ENCODE peak calls at places on chromosomes 11 and 22, in four cellular contexts. One of them, this sample, is unnamed.

GRCh38 chr11:2137202-2138071 is 1.8 kb downstream of the IGF2 start:
- DNase-seq in PC-3: peak; percentile 49
- DNase-seq in PC-9: peak; percentile 12
- DNase-seq in IMR-90: peak; percentile 48
- DNase-seq in this sample: peak; percentile 80

GRCh38 chr22:43440103-43440387 is 28.2 kb downstream of the MPPED1 start:
- DNase-seq in PC-3: no peak
- DNase-seq in PC-9: no peak
- DNase-seq in IMR-90: no peak
- DNase-seq in this sample: no peak

GRCh38 chr11:94519478-94520084 is 7.3 kb downstream of the C11orf97 start:
- DNase-seq in PC-3: peak; percentile 76
- DNase-seq in PC-9: no peak
- DNase-seq in IMR-90: peak; percentile 49
- DNase-seq in this sample: peak; percentile 60

GRCh38 chr11:100151944-100152343 is 535.1 kb upstream of the ARHGAP42 start:
- DNase-seq in PC-3: peak; percentile 45
- DNase-seq in PC-9: peak; percentile 26
- DNase-seq in IMR-90: no peak
- DNase-seq in this sample: no peak

GRCh38 chr11:19242184-19242932 is 1.6 kb upstream of the E2F8 start:
- DNase-seq in PC-3: no peak
- DNase-seq in PC-9: no peak
- DNase-seq in IMR-90: no peak
- DNase-seq in this sample: no peak

GRCh38 chr22:21104126-21104691 is 58.5 kb downstream of the LRRC74B start:
- DNase-seq in PC-3: no peak
- DNase-seq in PC-9: no peak
- DNase-seq in IMR-90: no peak
- DNase-seq in this sample: no peak

GRCh38 chr22:32590556-32590955 is 115.9 kb downstream of the FBXO7 start:
- DNase-seq in PC-3: peak; percentile 7
- DNase-seq in PC-9: no peak
- DNase-seq in IMR-90: peak; percentile 63
- DNase-seq in this sample: peak; percentile 84

GRCh38 chr11:62664405-62665074 is 470 bp downstream of the C11orf98 start:
- DNase-seq in PC-3: peak; percentile 78
- DNase-seq in PC-9: no peak
- DNase-seq in IMR-90: peak; percentile 50
- DNase-seq in this sample: no peak

GRCh38 chr22:19108807-19109197 is 13.4 kb downstream of the DGCR2 start:
- DNase-seq in PC-3: no peak
- DNase-seq in PC-9: no peak
- DNase-seq in IMR-90: no peak
- DNase-seq in this sample: no peak

GRCh38 chr11:70202898-70203748 is at the start of gene FADD:
- DNase-seq in PC-3: peak; percentile 99
- DNase-seq in PC-9: peak; percentile 94
- DNase-seq in IMR-90: peak; percentile 92
- DNase-seq in this sample: peak; percentile 89

GRCh38 chr11:119148855-119149370 is at the start of gene ABCG4:
- DNase-seq in PC-3: peak; percentile 21
- DNase-seq in PC-9: no peak
- DNase-seq in IMR-90: no peak
- DNase-seq in this sample: no peak

GRCh38 chr11:117841582-117842031 is 17.1 kb upstream of the FXYD2 start:
- DNase-seq in PC-3: no peak
- DNase-seq in PC-9: no peak
- DNase-seq in IMR-90: no peak
- DNase-seq in this sample: no peak

GRCh38 chr11:117313103-117313502 is 3.0 kb downstream of the BACE1 start:
- DNase-seq in PC-3: no peak
- DNase-seq in PC-9: no peak
- DNase-seq in IMR-90: no peak
- DNase-seq in this sample: no peak

GRCh38 chr11:112388496-112388895 is 127.8 kb upstream of the PLET1 start:
- DNase-seq in PC-3: no peak
- DNase-seq in PC-9: no peak
- DNase-seq in IMR-90: no peak
- DNase-seq in this sample: no peak

GRCh38 chr11:12098601-12099000 is 11.8 kb upstream of the MICAL2 start:
- DNase-seq in PC-3: no peak
- DNase-seq in PC-9: no peak
- DNase-seq in IMR-90: no peak
- DNase-seq in this sample: no peak

GRCh38 chr11:109512249-109512648 is 90.3 kb downstream of the C11orf87 start:
- DNase-seq in PC-3: no peak
- DNase-seq in PC-9: no peak
- DNase-seq in IMR-90: no peak
- DNase-seq in this sample: peak; percentile 19

GRCh38 chr11:102225689-102226562 is 91.4 kb upstream of the BIRC3 start:
- DNase-seq in PC-3: peak; percentile 87
- DNase-seq in PC-9: peak; percentile 8
- DNase-seq in IMR-90: peak; percentile 97
- DNase-seq in this sample: peak; percentile 99

GRCh38 chr11:10222399-10222798 is 71.6 kb downstream of the SBF2 start:
- DNase-seq in PC-3: no peak
- DNase-seq in PC-9: no peak
- DNase-seq in IMR-90: no peak
- DNase-seq in this sample: no peak

GRCh38 chr11:19970944-19971343 is 189.3 kb downstream of the DBX1 start:
- DNase-seq in PC-3: no peak
- DNase-seq in PC-9: no peak
- DNase-seq in IMR-90: no peak
- DNase-seq in this sample: no peak

GRCh38 chr11:28834877-28835276 is 726.7 kb downstream of the METTL15 start:
- DNase-seq in PC-3: peak; percentile 84
- DNase-seq in PC-9: peak; percentile 6
- DNase-seq in IMR-90: peak; percentile 97
- DNase-seq in this sample: peak; percentile 95

GRCh38 chr11:844693-845644 is 2.3 kb downstream of the TSPAN4 start:
- DNase-seq in PC-3: peak; percentile 74
- DNase-seq in PC-9: peak; percentile 72
- DNase-seq in IMR-90: peak; percentile 87
- DNase-seq in this sample: peak; percentile 78

GRCh38 chr11:35487532-35488078 is 37.8 kb downstream of the PAMR1 start:
- DNase-seq in PC-3: peak; percentile 69
- DNase-seq in PC-9: peak; percentile 37
- DNase-seq in IMR-90: peak; percentile 82
- DNase-seq in this sample: peak; percentile 79

GRCh38 chr22:40385041-40385782 is 14.8 kb downstream of the SGSM3 start:
- DNase-seq in PC-3: no peak
- DNase-seq in PC-9: no peak
- DNase-seq in IMR-90: no peak
- DNase-seq in this sample: no peak

GRCh38 chr11:134361661-134362060 is 29.9 kb downstream of the GLB1L2 start:
- DNase-seq in PC-3: no peak
- DNase-seq in PC-9: no peak
- DNase-seq in IMR-90: no peak
- DNase-seq in this sample: no peak

GRCh38 chr11:127564803-127565202 is 564.2 kb upstream of the KIRREL3 start:
- DNase-seq in PC-3: peak; percentile 19
- DNase-seq in PC-9: no peak
- DNase-seq in IMR-90: peak; percentile 0
- DNase-seq in this sample: no peak

GRCh38 chr11:77080643-77081210 is 14.0 kb downstream of the CAPN5 start:
- DNase-seq in PC-3: no peak
- DNase-seq in PC-9: no peak
- DNase-seq in IMR-90: peak; percentile 51
- DNase-seq in this sample: no peak

GRCh38 chr11:77083553-77084245 is 16.9 kb downstream of the CAPN5 start:
- DNase-seq in PC-3: no peak
- DNase-seq in PC-9: no peak
- DNase-seq in IMR-90: no peak
- DNase-seq in this sample: no peak

GRCh38 chr11:77081381-77081851 is 14.6 kb downstream of the CAPN5 start:
- DNase-seq in PC-3: no peak
- DNase-seq in PC-9: no peak
- DNase-seq in IMR-90: no peak
- DNase-seq in this sample: no peak

GRCh38 chr11:77082838-77083552 is 16.2 kb downstream of the CAPN5 start:
- DNase-seq in PC-3: no peak
- DNase-seq in PC-9: no peak
- DNase-seq in IMR-90: peak; percentile 38
- DNase-seq in this sample: peak; percentile 25

DNA sequence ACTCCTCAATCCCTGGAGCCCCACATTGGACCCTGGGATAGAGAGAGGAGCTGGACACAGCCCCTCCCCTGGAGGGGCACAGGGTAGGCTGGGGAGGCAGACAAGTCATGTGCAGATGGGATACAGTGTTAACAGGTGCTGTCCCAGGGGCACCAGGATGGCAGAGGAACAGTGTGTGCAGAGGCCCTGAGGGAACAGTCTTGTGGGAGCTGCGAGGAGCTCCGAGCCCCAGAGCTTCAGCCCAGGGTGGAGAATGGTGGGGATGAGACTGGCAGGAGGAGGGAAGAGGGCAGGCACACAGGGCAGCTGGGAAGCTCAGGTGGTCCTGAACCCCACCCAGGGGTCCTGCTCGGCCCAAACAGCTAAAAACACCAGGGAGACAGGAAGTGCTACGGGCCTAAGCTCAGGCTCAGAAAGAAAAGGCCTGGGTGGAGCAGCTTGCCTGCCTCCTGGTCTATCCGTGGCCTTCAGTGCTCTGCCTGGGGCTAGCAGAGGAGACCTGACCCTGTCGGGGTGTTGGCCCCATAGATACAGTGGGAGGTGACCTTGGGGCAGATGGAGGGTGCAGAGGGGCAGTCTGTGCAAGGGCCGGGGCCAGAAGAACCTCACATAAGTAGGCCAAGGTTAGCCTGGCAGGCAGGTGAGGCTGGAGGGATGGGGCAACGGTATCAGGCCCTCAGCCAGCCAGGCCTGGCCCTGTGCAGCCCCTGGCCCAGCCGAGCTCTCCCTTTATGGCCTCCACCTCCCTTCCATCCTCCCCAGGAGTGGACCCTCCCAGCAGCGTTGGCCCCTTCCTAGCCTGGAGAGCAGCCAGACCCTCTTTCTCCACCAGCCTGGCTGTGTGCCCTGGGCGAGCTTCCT is 15.4 kb downstream of the CAPN5 start:
- DNase-seq in PC-3: no peak
- DNase-seq in PC-9: no peak
- DNase-seq in IMR-90: no peak
- DNase-seq in this sample: no peak
- H2AFZ ChIP-seq in PC-3: no peak overlapping the region
- H2AFZ ChIP-seq in PC-9: no peak overlapping the region
- H2AFZ ChIP-seq in IMR-90: peak overlapping the region; percentile 38
- H2AFZ ChIP-seq in this sample: peak overlapping the region; percentile 24

GRCh38 chr11:73072935-73073481 is 69.1 kb downstream of the FCHSD2 start:
- DNase-seq in PC-3: peak; percentile 81
- DNase-seq in PC-9: peak; percentile 21
- DNase-seq in IMR-90: peak; percentile 12
- DNase-seq in this sample: peak; percentile 15

DNA sequence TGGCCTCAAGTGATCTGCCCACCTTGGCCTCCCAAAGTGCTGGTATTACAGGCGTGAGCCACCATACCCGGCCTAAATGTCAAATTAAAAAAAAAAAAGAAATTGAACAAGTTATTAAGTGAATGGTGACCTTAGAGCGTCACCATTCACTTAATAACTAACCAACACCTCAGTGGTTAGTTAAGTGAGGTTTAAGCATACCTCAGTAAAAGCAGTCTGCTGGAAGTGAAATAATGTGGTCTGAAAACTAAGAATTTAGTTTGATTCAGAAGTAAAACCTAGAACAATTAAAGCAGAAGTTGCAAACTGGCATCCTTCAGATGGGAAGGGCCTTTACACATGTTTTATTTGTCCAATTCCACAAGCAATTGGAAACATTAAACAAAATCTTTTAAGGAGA is 71.5 kb downstream of the FCHSD2 start:
- DNase-seq in PC-3: no peak
- DNase-seq in PC-9: no peak
- DNase-seq in IMR-90: no peak
- DNase-seq in this sample: no peak
- H3K4me1 ChIP-seq in PC-3: peaks cover 25% of the 10 kb centered on the region
- H3K4me1 ChIP-seq in PC-9: peaks cover 25% of the 10 kb centered on the region
- H3K4me1 ChIP-seq in IMR-90: no peaks in the 10 kb centered on the region
- H3K4me1 ChIP-seq in this sample: no peaks in the 10 kb centered on the region

DNA sequence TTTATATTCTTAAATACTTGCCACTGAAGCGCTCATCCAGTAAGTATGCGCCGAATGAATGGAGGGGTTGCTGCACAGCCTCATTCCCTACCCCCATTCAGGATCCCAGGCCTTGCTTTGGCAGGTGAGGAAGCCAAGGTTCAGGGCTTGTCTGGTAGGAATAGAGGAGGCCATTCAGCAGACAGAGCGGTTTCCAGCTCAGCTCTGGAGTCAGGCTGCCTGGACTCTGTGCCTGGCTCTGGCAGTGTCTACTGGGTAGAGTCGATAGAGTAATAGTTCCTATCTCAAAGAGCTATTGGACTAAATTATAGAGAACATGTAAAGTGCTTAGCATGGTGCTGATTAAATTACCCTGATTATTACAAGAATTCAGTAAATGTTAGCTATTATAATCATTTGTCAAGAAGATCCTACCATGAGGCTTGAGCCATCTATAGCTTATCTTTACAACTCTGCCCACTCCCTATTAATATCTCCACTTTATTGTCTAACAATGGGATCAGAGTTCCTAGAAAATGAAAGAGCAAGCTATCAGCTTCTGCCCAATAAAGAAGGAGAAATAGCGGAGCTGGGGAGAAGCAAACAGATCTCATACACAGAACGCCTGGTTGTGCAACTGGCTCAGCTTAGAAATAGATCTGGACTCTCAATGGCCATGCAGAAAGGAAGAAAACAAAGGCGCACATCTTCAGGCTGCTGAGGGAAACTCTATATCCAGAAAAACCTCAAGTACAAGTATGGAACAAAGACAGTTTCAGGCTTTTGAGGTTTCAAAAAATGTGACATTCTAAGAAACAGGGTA is 6.6 kb upstream of the SNX32 start:
- DNase-seq in PC-3: no peak
- DNase-seq in PC-9: no peak
- DNase-seq in IMR-90: no peak
- DNase-seq in this sample: no peak
- H2AFZ ChIP-seq in PC-3: no peak overlapping the region
- H2AFZ ChIP-seq in PC-9: no peak overlapping the region
- H2AFZ ChIP-seq in IMR-90: no peak overlapping the region
- H2AFZ ChIP-seq in this sample: no peak overlapping the region

GRCh38 chr22:41480397-41480735 is 11.4 kb downstream of the ACO2 start:
- DNase-seq in PC-3: no peak
- DNase-seq in PC-9: no peak
- DNase-seq in IMR-90: peak; percentile 92
- DNase-seq in this sample: peak; percentile 86

GRCh38 chr22:41481925-41482318 is 13.0 kb downstream of the ACO2 start:
- DNase-seq in PC-3: no peak
- DNase-seq in PC-9: no peak
- DNase-seq in IMR-90: no peak
- DNase-seq in this sample: no peak

GRCh38 chr22:41479671-41480396 is 10.9 kb downstream of the ACO2 start:
- DNase-seq in PC-3: no peak
- DNase-seq in PC-9: no peak
- DNase-seq in IMR-90: peak; percentile 73
- DNase-seq in this sample: peak; percentile 73

GRCh38 chr22:41482319-41482935 is 13.5 kb downstream of the ACO2 start:
- DNase-seq in PC-3: no peak
- DNase-seq in PC-9: no peak
- DNase-seq in IMR-90: peak; percentile 71
- DNase-seq in this sample: peak; percentile 62

GRCh38 chr22:41481131-41481830 is 12.4 kb downstream of the ACO2 start:
- DNase-seq in PC-3: peak; percentile 46
- DNase-seq in PC-9: no peak
- DNase-seq in IMR-90: peak; percentile 54
- DNase-seq in this sample: peak; percentile 18
- H3K4me1 ChIP-seq in PC-3: peaks cover 5% of the 10 kb centered on the region
- H3K4me1 ChIP-seq in PC-9: no peaks in the 10 kb centered on the region
- H3K4me1 ChIP-seq in IMR-90: peaks cover 37% of the 10 kb centered on the region
- H3K4me1 ChIP-seq in this sample: peaks cover 41% of the 10 kb centered on the region

GRCh38 chr11:121368504-121368903 is 75.9 kb downstream of the SC5D start:
- DNase-seq in PC-3: no peak
- DNase-seq in PC-9: no peak
- DNase-seq in IMR-90: no peak
- DNase-seq in this sample: no peak
- H2AFZ ChIP-seq in PC-3: no peak overlapping the region
- H2AFZ ChIP-seq in PC-9: no peak overlapping the region
- H2AFZ ChIP-seq in IMR-90: no peak overlapping the region
- H2AFZ ChIP-seq in this sample: no peak overlapping the region